ENCODE peak calls at places on chromosomes 3 and 15, in five cellular contexts. E is mammary epithelial cell, O is psoas muscle, A is SJSA1, T is cardiac muscle cell. L is an unnamed sample. For H3K4me1 and H3K36me3, the result is how much of the 10 kb centered on the place peaks cover.

GRCh38 chr15:41689834-41690233 is 29.6 kb downstream of the MGA start:
- DNase-seq in E (no peak), O (no peak), A (no peak), T (peak), L (no peak)

GRCh38 chr15:66714543-66714981 is 12.5 kb downstream of the SMAD6 start:
- DNase-seq in E (no peak), O (no peak), A (no peak), T (peak), L (no peak)

GRCh38 chr3:9918261-9919038 is 1.6 kb downstream of the IL17RC start:
- DNase-seq in E (no peak), O (no peak), A (no peak), T (no peak), L (no peak)

GRCh38 chr15:48221885-48222284 is 15.8 kb downstream of the SLC12A1 start:
- DNase-seq in E (no peak), O (no peak), A (no peak), T (no peak), L (no peak)

GRCh38 chr3:7562892-7563291 is 702.0 kb downstream of the GRM7 start:
- DNase-seq in E (peak), O (no peak), A (no peak), T (no peak), L (no peak)

GRCh38 chr15:31560643-31561042 is 234.0 kb downstream of the KLF13 start:
- DNase-seq in E (no peak), O (no peak), A (no peak), T (no peak), L (no peak)

GRCh38 chr3:127015282-127016042 is 32.5 kb downstream of the PLXNA1 start:
- DNase-seq in E (no peak), O (no peak), A (no peak), T (no peak), L (no peak)

GRCh38 chr3:105827101-105827634 is 41.6 kb downstream of the CBLB start:
- DNase-seq in E (no peak), O (no peak), A (no peak), T (peak), L (no peak)

GRCh38 chr3:135231646-135232625 is 436.9 kb downstream of the EPHB1 start:
- DNase-seq in E (no peak), O (no peak), A (no peak), T (no peak), L (no peak)

GRCh38 chr3:63960048-63960711 is 48.0 kb upstream of the SCAANT1 start:
- DNase-seq in E (peak), O (no peak), A (peak), T (peak), L (peak)

GRCh38 chr3:139312416-139312815 is 31.4 kb upstream of the MRPS22 start:
- DNase-seq in E (no peak), O (no peak), A (no peak), T (no peak), L (no peak)

GRCh38 chr15:36769110-36769509 is 189.7 kb downstream of the CDIN1 start:
- DNase-seq in E (no peak), O (no peak), A (no peak), T (peak), L (no peak)

GRCh38 chr3:44019736-44020135 is 221.9 kb upstream of the TOPAZ1 start:
- DNase-seq in E (no peak), O (no peak), A (no peak), T (no peak), L (no peak)

GRCh38 chr3:25664066-25664809 is 469 bp downstream of the TOP2B start:
- DNase-seq in E (peak), O (peak), A (peak), T (peak), L (peak)

GRCh38 chr15:93037341-93038063 is 51.5 kb downstream of the RGMA start:
- DNase-seq in E (peak), O (peak), A (peak), T (peak), L (peak)

GRCh38 chr3:186141776-186142175 is 32.9 kb upstream of the ETV5 start:
- DNase-seq in E (no peak), O (no peak), A (no peak), T (no peak), L (no peak)

GRCh38 chr15:74657846-74658245 is 38.0 kb downstream of the EDC3 start:
- DNase-seq in E (no peak), O (no peak), A (no peak), T (peak), L (no peak)

GRCh38 chr3:195811756-195812155 is at the start of gene MUC4:
- DNase-seq in E (no peak), O (no peak), A (no peak), T (no peak), L (no peak)

GRCh38 chr3:181880339-181880738 is 168.6 kb downstream of the SOX2 start:
- DNase-seq in E (no peak), O (no peak), A (no peak), T (peak), L (no peak)

GRCh38 chr3:173800154-173800553 is 402.6 kb downstream of the NLGN1 start:
- DNase-seq in E (no peak), O (no peak), A (no peak), T (no peak), L (no peak)

GRCh38 chr3:173799073-173799830 is 401.7 kb downstream of the NLGN1 start:
- DNase-seq in E (no peak), O (no peak), A (no peak), T (no peak), L (no peak)

GRCh38 chr3:173793963-173794362 is 396.4 kb downstream of the NLGN1 start:
- DNase-seq in E (peak), O (no peak), A (no peak), T (no peak), L (no peak)

GRCh38 chr3:173796865-173797264 is 399.3 kb downstream of the NLGN1 start:
- DNase-seq in E (no peak), O (no peak), A (no peak), T (no peak), L (no peak)
- H3K4me1 ChIP-seq in E (under half), O (under half), A (under half), T (under half), L (under half)

DNA sequence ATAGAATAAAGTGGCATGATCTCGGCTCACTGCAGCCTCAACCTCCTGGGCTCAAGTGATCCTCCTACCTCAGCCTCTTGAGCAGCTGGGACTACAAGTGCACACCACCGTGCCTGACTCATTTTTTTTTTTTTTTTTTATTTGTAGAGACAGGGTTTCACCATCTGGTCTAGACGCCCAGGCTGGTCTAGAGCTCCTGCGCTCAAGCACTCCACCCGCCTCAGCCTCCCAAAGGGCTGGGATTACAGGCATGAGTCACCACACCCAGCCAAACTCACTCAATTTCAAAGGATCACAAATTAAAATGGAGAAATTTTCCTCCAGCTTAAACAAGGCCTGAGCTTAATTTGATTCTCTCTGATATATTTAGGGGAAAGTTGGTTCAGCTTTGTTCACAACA is 27.3 kb upstream of the NMB start:
- DNase-seq in E (peak), O (peak), A (peak), T (peak), L (no peak)
- H3K36me3 ChIP-seq in E (under half), O (half or more), A (half or more), T (under half), L (under half)

GRCh38 chr3:58347984-58348383 is 15.3 kb downstream of the PXK start:
- DNase-seq in E (no peak), O (no peak), A (no peak), T (no peak), L (no peak)
- H3K4me3 ChIP-seq in E (no peak), O (no peak), A (no peak), T (no peak), L (no peak)

GRCh38 chr15:27336676-27337075 is 365.7 kb downstream of the GABRG3 start:
- DNase-seq in E (no peak), O (no peak), A (no peak), T (no peak), L (no peak)

GRCh38 chr15:27339138-27339537 is 368.2 kb downstream of the GABRG3 start:
- DNase-seq in E (no peak), O (no peak), A (no peak), T (no peak), L (no peak)

GRCh38 chr15:27342991-27343390 is 372.0 kb downstream of the GABRG3 start:
- DNase-seq in E (no peak), O (no peak), A (no peak), T (no peak), L (no peak)

DNA sequence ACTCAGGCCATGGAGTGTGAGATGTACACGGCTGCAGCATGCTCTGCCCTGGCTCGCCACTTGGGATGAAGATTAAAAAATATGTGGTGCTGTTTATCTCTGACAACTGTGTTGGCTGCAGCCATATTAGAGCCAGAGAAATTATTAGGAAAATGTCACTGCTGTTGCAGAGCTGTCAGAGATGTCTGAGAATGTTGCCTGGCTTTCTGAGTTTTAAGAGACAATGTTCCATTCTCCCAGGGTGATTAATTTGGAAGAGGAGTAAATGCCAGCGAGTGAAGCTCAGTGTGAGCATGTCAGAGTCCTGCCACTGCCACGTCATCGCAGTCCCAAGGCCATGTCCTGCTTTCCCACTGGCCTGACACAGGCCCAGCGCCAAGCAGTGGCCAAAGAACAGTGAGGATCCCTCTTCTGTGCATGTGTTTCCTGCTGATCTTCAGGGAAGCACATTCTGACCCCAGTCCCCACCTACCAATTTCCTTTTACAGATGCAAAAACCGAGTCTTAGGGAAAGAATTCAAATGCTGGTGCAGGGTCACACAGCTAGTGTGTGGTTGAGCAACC is 370.9 kb downstream of the GABRG3 start:
- DNase-seq in E (no peak), O (no peak), A (no peak), T (no peak), L (no peak)
- H3K4me1 ChIP-seq in E (under half), O (under half), A (under half), T (under half), L (under half)

L was measured in Caco-2.